ENCODE peak calls at places on chromosomes 1 and 21, in nine cellular contexts. C, O, K, I, Z, D, R, J and M are unnamed samples.

GRCh38 chr1:206699626-206700025 is 14.9 kb downstream of the MAPKAPK2 start:
- DNase-seq in C (no peak), O (no peak), K (peak; percentile 60), I (no peak), Z (no peak), D (no peak), R (no peak), J (no peak), M (no peak)

GRCh38 chr1:65002508-65003315 is 36.4 kb upstream of the JAK1 start:
- DNase-seq in C (peak; percentile 80), O (peak; percentile 83), K (peak; percentile 97), I (peak; percentile 85), Z (peak; percentile 54), D (peak; percentile 35), R (no peak), J (peak; percentile 75), M (peak; percentile 72)

GRCh38 chr1:53390261-53390660 is 62.4 kb upstream of the LRP8 start:
- DNase-seq in C (no peak), O (no peak), K (no peak), I (no peak), Z (no peak), D (no peak), R (peak; percentile 63), J (no peak), M (no peak)

GRCh38 chr1:147162093-147162492 is 10.2 kb downstream of the PRKAB2 start:
- DNase-seq in C (no peak), O (no peak), K (no peak), I (no peak), Z (no peak), D (no peak), R (no peak), J (no peak), M (no peak)

GRCh38 chr1:24341260-24341659 is 22.1 kb downstream of the GRHL3 start:
- DNase-seq in C (no peak), O (no peak), K (no peak), I (no peak), Z (no peak), D (no peak), R (no peak), J (no peak), M (no peak)

GRCh38 chr21:31366825-31367224 is 22.8 kb upstream of the TIAM1 start:
- DNase-seq in C (no peak), O (peak; percentile 64), K (peak; percentile 93), I (no peak), Z (no peak), D (peak; percentile 80), R (no peak), J (no peak), M (no peak)

GRCh38 chr1:153776971-153777370 is 1.8 kb downstream of the SLC27A3 start:
- DNase-seq in C (no peak), O (no peak), K (no peak), I (no peak), Z (no peak), D (no peak), R (no peak), J (no peak), M (no peak)

GRCh38 chr1:17251246-17251645 is 2.3 kb downstream of the PADI3 start:
- DNase-seq in C (no peak), O (no peak), K (no peak), I (no peak), Z (no peak), D (no peak), R (no peak), J (no peak), M (no peak)

GRCh38 chr1:5297878-5298239 is 643.5 kb downstream of the AJAP1 start:
- DNase-seq in C (no peak), O (no peak), K (no peak), I (no peak), Z (no peak), D (no peak), R (no peak), J (no peak), M (no peak)